ENCODE peak calls at places on chromosomes 2 and 18, in five cellular contexts. One of them, this sample, is unnamed.

GRCh38 chr18:75823376-75823950 is 396.0 kb upstream of the SMIM21 start:
- DNase-seq in mammary epithelial cell: no peak
- DNase-seq in Peyer's patch: no peak
- DNase-seq in SK-N-SH: peak
- DNase-seq in IMR-90: no peak
- DNase-seq in this sample: no peak

GRCh38 chr18:473687-474265 is 26.7 kb downstream of the COLEC12 start:
- DNase-seq in mammary epithelial cell: no peak
- DNase-seq in SK-N-SH: no peak
- DNase-seq in IMR-90: no peak
- DNase-seq in Peyer's patch: no peak
- DNase-seq in this sample: no peak

GRCh38 chr2:44148997-44149396 is 19.7 kb upstream of the PPM1B start:
- DNase-seq in SK-N-SH: no peak
- DNase-seq in mammary epithelial cell: no peak
- DNase-seq in Peyer's patch: no peak
- DNase-seq in IMR-90: no peak
- DNase-seq in this sample: no peak

GRCh38 chr2:88188741-88189140 is 18.6 kb downstream of the THNSL2 start:
- DNase-seq in Peyer's patch: no peak
- DNase-seq in mammary epithelial cell: peak
- DNase-seq in SK-N-SH: no peak
- DNase-seq in IMR-90: no peak
- DNase-seq in this sample: no peak

GRCh38 chr18:42363446-42363845 is 408.4 kb downstream of the PIK3C3 start:
- DNase-seq in SK-N-SH: no peak
- DNase-seq in IMR-90: no peak
- DNase-seq in Peyer's patch: no peak
- DNase-seq in mammary epithelial cell: no peak
- DNase-seq in this sample: no peak

GRCh38 chr18:10928971-10929373 is 220.4 kb downstream of the PIEZO2 start:
- DNase-seq in Peyer's patch: no peak
- DNase-seq in mammary epithelial cell: no peak
- DNase-seq in SK-N-SH: no peak
- DNase-seq in IMR-90: peak
- DNase-seq in this sample: no peak

GRCh38 chr2:227106845-227107759 is 56.9 kb downstream of the COL4A4 start:
- DNase-seq in IMR-90: peak
- DNase-seq in SK-N-SH: peak
- DNase-seq in Peyer's patch: no peak
- DNase-seq in mammary epithelial cell: peak
- DNase-seq in this sample: no peak

GRCh38 chr2:108184421-108184820 is 55.3 kb upstream of the SULT1C3 start:
- DNase-seq in Peyer's patch: no peak
- DNase-seq in IMR-90: peak
- DNase-seq in mammary epithelial cell: no peak
- DNase-seq in SK-N-SH: peak
- DNase-seq in this sample: no peak

GRCh38 chr2:133819906-133820305 is 251.6 kb upstream of the NCKAP5 start:
- DNase-seq in mammary epithelial cell: no peak
- DNase-seq in IMR-90: no peak
- DNase-seq in Peyer's patch: no peak
- DNase-seq in SK-N-SH: no peak
- DNase-seq in this sample: no peak

GRCh38 chr18:74489631-74490030 is 6.5 kb upstream of the CNDP2 start:
- DNase-seq in mammary epithelial cell: no peak
- DNase-seq in Peyer's patch: no peak
- DNase-seq in SK-N-SH: no peak
- DNase-seq in IMR-90: peak
- DNase-seq in this sample: no peak

GRCh38 chr2:112204411-112204810 is 50.4 kb downstream of the ZC3H8 start:
- DNase-seq in SK-N-SH: no peak
- DNase-seq in Peyer's patch: no peak
- DNase-seq in IMR-90: peak
- DNase-seq in mammary epithelial cell: no peak
- DNase-seq in this sample: no peak

GRCh38 chr2:236229186-236229585 is 35.0 kb downstream of the ASB18 start:
- DNase-seq in mammary epithelial cell: no peak
- DNase-seq in Peyer's patch: no peak
- DNase-seq in SK-N-SH: no peak
- DNase-seq in IMR-90: no peak
- DNase-seq in this sample: no peak

GRCh38 chr2:23615216-23616020 is 230.4 kb downstream of the KLHL29 start:
- DNase-seq in Peyer's patch: no peak
- DNase-seq in SK-N-SH: no peak
- DNase-seq in mammary epithelial cell: no peak
- DNase-seq in IMR-90: no peak
- DNase-seq in this sample: no peak

GRCh38 chr2:160910681-160911080 is 249.5 kb upstream of the TANK start:
- DNase-seq in SK-N-SH: peak
- DNase-seq in IMR-90: peak
- DNase-seq in Peyer's patch: no peak
- DNase-seq in mammary epithelial cell: no peak
- DNase-seq in this sample: no peak

GRCh38 chr2:62362561-62362960 is 143.4 kb downstream of the TMEM17 start:
- DNase-seq in IMR-90: no peak
- DNase-seq in SK-N-SH: no peak
- DNase-seq in mammary epithelial cell: peak
- DNase-seq in Peyer's patch: no peak
- DNase-seq in this sample: peak

GRCh38 chr2:99748344-99748743 is 258.5 kb upstream of the REV1 start:
- DNase-seq in mammary epithelial cell: no peak
- DNase-seq in Peyer's patch: no peak
- DNase-seq in IMR-90: no peak
- DNase-seq in SK-N-SH: no peak
- DNase-seq in this sample: no peak

GRCh38 chr2:139228276-139228675 is 448.1 kb upstream of the NXPH2 start:
- DNase-seq in IMR-90: no peak
- DNase-seq in Peyer's patch: no peak
- DNase-seq in mammary epithelial cell: no peak
- DNase-seq in SK-N-SH: no peak
- DNase-seq in this sample: no peak

GRCh38 chr18:44130365-44130942 is 550.2 kb upstream of the SETBP1 start:
- DNase-seq in IMR-90: peak
- DNase-seq in mammary epithelial cell: peak
- DNase-seq in SK-N-SH: peak
- DNase-seq in Peyer's patch: no peak
- DNase-seq in this sample: no peak

GRCh38 chr2:173109253-173110188 is 33.9 kb downstream of the MAP3K20 start:
- DNase-seq in SK-N-SH: no peak
- DNase-seq in Peyer's patch: no peak
- DNase-seq in mammary epithelial cell: peak
- DNase-seq in IMR-90: peak
- DNase-seq in this sample: no peak

GRCh38 chr2:73931531-73932500 is 5.1 kb downstream of the DGUOK start:
- DNase-seq in Peyer's patch: no peak
- DNase-seq in SK-N-SH: no peak
- DNase-seq in mammary epithelial cell: peak
- DNase-seq in IMR-90: peak
- DNase-seq in this sample: no peak

GRCh38 chr2:45938649-45939511 is 287.4 kb downstream of the PRKCE start:
- DNase-seq in mammary epithelial cell: peak
- DNase-seq in SK-N-SH: no peak
- DNase-seq in Peyer's patch: no peak
- DNase-seq in IMR-90: peak
- DNase-seq in this sample: peak

GRCh38 chr2:15042824-15043223 is 410.3 kb downstream of the LRATD1 start:
- DNase-seq in SK-N-SH: no peak
- DNase-seq in Peyer's patch: no peak
- DNase-seq in IMR-90: peak
- DNase-seq in mammary epithelial cell: no peak
- DNase-seq in this sample: no peak

GRCh38 chr2:10448646-10449480 is 736 bp upstream of the ODC1 start:
- DNase-seq in IMR-90: peak
- DNase-seq in mammary epithelial cell: peak
- DNase-seq in Peyer's patch: peak
- DNase-seq in SK-N-SH: no peak
- DNase-seq in this sample: no peak

GRCh38 chr2:179275280-179276013 is 10.8 kb upstream of the SESTD1 start:
- DNase-seq in mammary epithelial cell: no peak
- DNase-seq in IMR-90: peak
- DNase-seq in Peyer's patch: no peak
- DNase-seq in SK-N-SH: no peak
- DNase-seq in this sample: no peak

GRCh38 chr2:26086155-26086634 is 52.3 kb downstream of the RAB10 start:
- DNase-seq in Peyer's patch: no peak
- DNase-seq in IMR-90: peak
- DNase-seq in mammary epithelial cell: peak
- DNase-seq in SK-N-SH: no peak
- DNase-seq in this sample: no peak

GRCh38 chr2:222423632-222424280 is 587 bp upstream of the SGPP2 start:
- DNase-seq in IMR-90: no peak
- DNase-seq in SK-N-SH: no peak
- DNase-seq in Peyer's patch: no peak
- DNase-seq in mammary epithelial cell: peak
- DNase-seq in this sample: no peak

GRCh38 chr18:12765127-12765526 is 62.3 kb downstream of the PSMG2 start:
- DNase-seq in SK-N-SH: no peak
- DNase-seq in Peyer's patch: no peak
- DNase-seq in IMR-90: no peak
- DNase-seq in mammary epithelial cell: no peak
- DNase-seq in this sample: peak

GRCh38 chr2:237555560-237555959 is 10.8 kb upstream of the PRLH start:
- DNase-seq in Peyer's patch: no peak
- DNase-seq in IMR-90: no peak
- DNase-seq in mammary epithelial cell: no peak
- DNase-seq in SK-N-SH: no peak
- DNase-seq in this sample: no peak

GRCh38 chr2:163157411-163157810 is 318.8 kb upstream of the KCNH7 start:
- DNase-seq in SK-N-SH: no peak
- DNase-seq in Peyer's patch: no peak
- DNase-seq in IMR-90: peak
- DNase-seq in mammary epithelial cell: peak
- DNase-seq in this sample: no peak

GRCh38 chr2:174335605-174336402 is 1.1 kb downstream of the SP9 start:
- DNase-seq in Peyer's patch: no peak
- DNase-seq in SK-N-SH: peak
- DNase-seq in IMR-90: no peak
- DNase-seq in mammary epithelial cell: peak
- DNase-seq in this sample: no peak

GRCh38 chr2:16675781-16676180 is 10.1 kb upstream of the CYRIA start:
- DNase-seq in IMR-90: no peak
- DNase-seq in Peyer's patch: no peak
- DNase-seq in SK-N-SH: no peak
- DNase-seq in mammary epithelial cell: no peak
- DNase-seq in this sample: no peak

GRCh38 chr2:15945909-15946705 is 5.8 kb downstream of the MYCN start:
- DNase-seq in Peyer's patch: no peak
- DNase-seq in mammary epithelial cell: no peak
- DNase-seq in SK-N-SH: no peak
- DNase-seq in IMR-90: no peak
- DNase-seq in this sample: no peak

GRCh38 chr2:75102011-75102410 is 97.3 kb downstream of the TACR1 start:
- DNase-seq in IMR-90: no peak
- DNase-seq in mammary epithelial cell: no peak
- DNase-seq in SK-N-SH: no peak
- DNase-seq in Peyer's patch: no peak
- DNase-seq in this sample: no peak

GRCh38 chr2:85799215-85799956 is 45.6 kb downstream of the ATOH8 start:
- DNase-seq in IMR-90: no peak
- DNase-seq in Peyer's patch: no peak
- DNase-seq in mammary epithelial cell: peak
- DNase-seq in SK-N-SH: no peak
- DNase-seq in this sample: peak

GRCh38 chr18:61322265-61322873 is 10.9 kb upstream of the CDH20 start:
- DNase-seq in IMR-90: peak
- DNase-seq in Peyer's patch: peak
- DNase-seq in mammary epithelial cell: peak
- DNase-seq in SK-N-SH: peak
- DNase-seq in this sample: no peak

GRCh38 chr2:79916285-79916684 is 388.3 kb downstream of the LRRTM1 start:
- DNase-seq in SK-N-SH: no peak
- DNase-seq in IMR-90: no peak
- DNase-seq in Peyer's patch: no peak
- DNase-seq in mammary epithelial cell: no peak
- DNase-seq in this sample: no peak

GRCh38 chr2:229798446-229799147 is 84.2 kb upstream of the DNER start:
- DNase-seq in IMR-90: peak
- DNase-seq in SK-N-SH: no peak
- DNase-seq in Peyer's patch: no peak
- DNase-seq in mammary epithelial cell: no peak
- DNase-seq in this sample: no peak

GRCh38 chr2:151522556-151522955 is 112.9 kb downstream of the RIF1 start:
- DNase-seq in SK-N-SH: no peak
- DNase-seq in IMR-90: no peak
- DNase-seq in Peyer's patch: no peak
- DNase-seq in mammary epithelial cell: peak
- DNase-seq in this sample: no peak
- H3K27ac ChIP-seq in SK-N-SH: no peak
- H3K27ac ChIP-seq in IMR-90: no peak
- H3K27ac ChIP-seq in Peyer's patch: no peak
- H3K27ac ChIP-seq in mammary epithelial cell: no peak
- H3K27ac ChIP-seq in this sample: no peak

GRCh38 chr2:34254272-34254882 is 655.3 kb upstream of the FAM98A start:
- DNase-seq in mammary epithelial cell: no peak
- DNase-seq in Peyer's patch: no peak
- DNase-seq in SK-N-SH: no peak
- DNase-seq in IMR-90: no peak
- DNase-seq in this sample: no peak
- TF ChIP-seq CTCF in mammary epithelial cell: no peak
- TF ChIP-seq CTCF in Peyer's patch: no peak
- TF ChIP-seq CTCF in SK-N-SH: no peak
- TF ChIP-seq CTCF in IMR-90: no peak
- TF ChIP-seq CTCF in this sample: no peak

GRCh38 chr2:106126705-106127281 is 67.3 kb downstream of the UXS1 start:
- DNase-seq in IMR-90: no peak
- DNase-seq in Peyer's patch: no peak
- DNase-seq in SK-N-SH: no peak
- DNase-seq in mammary epithelial cell: no peak
- DNase-seq in this sample: no peak
- H3K4me3 ChIP-seq in IMR-90: no peak
- H3K4me3 ChIP-seq in Peyer's patch: no peak
- H3K4me3 ChIP-seq in SK-N-SH: no peak
- H3K4me3 ChIP-seq in mammary epithelial cell: no peak
- H3K4me3 ChIP-seq in this sample: no peak

DNA sequence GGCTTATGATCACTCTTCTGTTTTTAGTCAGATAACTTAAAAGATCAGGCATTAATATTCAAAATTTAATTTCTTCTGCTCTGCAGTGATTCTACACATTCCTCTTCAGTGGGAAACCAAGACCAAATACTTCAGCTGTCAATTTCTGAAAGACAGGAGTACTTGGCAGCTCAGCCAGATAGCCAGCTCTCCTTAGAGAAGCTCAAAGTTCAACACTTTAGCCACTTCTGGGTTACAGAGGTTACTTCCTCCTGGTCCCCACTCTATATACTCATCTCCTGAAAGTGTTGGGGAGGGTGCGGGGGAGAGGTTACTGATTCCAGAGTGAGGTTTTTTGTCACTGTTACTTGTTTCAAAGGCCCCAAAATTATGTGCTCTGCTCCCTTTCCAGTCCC is 4.1 kb downstream of the CYTIP start:
- DNase-seq in mammary epithelial cell: no peak
- DNase-seq in SK-N-SH: no peak
- DNase-seq in IMR-90: no peak
- DNase-seq in Peyer's patch: no peak
- DNase-seq in this sample: no peak
- H3K27ac ChIP-seq in mammary epithelial cell: no peak
- H3K27ac ChIP-seq in SK-N-SH: no peak
- H3K27ac ChIP-seq in IMR-90: no peak
- H3K27ac ChIP-seq in Peyer's patch: peak
- H3K27ac ChIP-seq in this sample: no peak

This sample was measured in RWPE2.